ENCODE peak calls at places on chromosomes 4 and X, in nine cellular contexts. F, H, B, Y, Q, N, I, T and P are unnamed samples. For H3K4me1 and H3K36me3, the result is how much of the 10 kb centered on the place peaks cover.

GRCh38 chr4:86831262-86832090 is 17.7 kb downstream of the SLC10A6 start:
- DNase-seq in F (no peak), H (peak), B (peak), Y (no peak), Q (peak), N (no peak), I (no peak), T (no peak), P (peak)

GRCh38 chr4:142512161-142512560 is 333.9 kb downstream of the INPP4B start:
- DNase-seq in F (no peak), H (no peak), B (peak), Y (no peak), Q (peak), N (no peak), I (no peak), T (no peak), P (no peak)

GRCh38 chrX:31038585-31039326 is 33.1 kb downstream of the FTHL17 start:
- DNase-seq in F (peak), H (no peak), B (peak), Y (peak), Q (peak), N (peak), I (peak), T (peak), P (peak)

GRCh38 chrX:19840899-19841648 is 46.3 kb downstream of the SH3KBP1 start:
- DNase-seq in F (peak), H (no peak), B (no peak), Y (peak), Q (no peak), N (peak), I (peak), T (no peak), P (no peak)

GRCh38 chr4:143667461-143667860 is 33.0 kb downstream of the FREM3 start:
- DNase-seq in F (no peak), H (no peak), B (peak), Y (no peak), Q (no peak), N (no peak), I (peak), T (peak), P (no peak)

GRCh38 chrX:40109288-40110008 is 11.7 kb upstream of the BCOR start:
- DNase-seq in F (peak), H (no peak), B (peak), Y (peak), Q (no peak), N (peak), I (peak), T (peak), P (peak)

GRCh38 chr4:7367361-7367760 is 67.4 kb downstream of the PSAPL1 start:
- DNase-seq in F (no peak), H (no peak), B (no peak), Y (no peak), Q (no peak), N (no peak), I (no peak), T (no peak), P (no peak)

GRCh38 chrX:132375941-132376340 is 112.9 kb downstream of the MBNL3 start:
- DNase-seq in F (peak), H (no peak), B (peak), Y (peak), Q (peak), N (peak), I (peak), T (no peak), P (no peak)

GRCh38 chr4:79292008-79292407 is 33.9 kb downstream of the NAA11 start:
- DNase-seq in F (no peak), H (no peak), B (no peak), Y (no peak), Q (no peak), N (no peak), I (no peak), T (no peak), P (no peak)

GRCh38 chrX:9171841-9172240 is 137.9 kb upstream of the FAM9B start:
- DNase-seq in F (no peak), H (no peak), B (peak), Y (no peak), Q (peak), N (no peak), I (no peak), T (no peak), P (no peak)

GRCh38 chr4:72582853-72583252 is 13.8 kb upstream of the ADAMTS3 start:
- DNase-seq in F (no peak), H (no peak), B (no peak), Y (no peak), Q (no peak), N (no peak), I (no peak), T (no peak), P (no peak)

GRCh38 chrX:109830157-109830703 is 97.2 kb upstream of the ACSL4 start:
- DNase-seq in F (no peak), H (no peak), B (peak), Y (no peak), Q (no peak), N (no peak), I (no peak), T (no peak), P (no peak)
- TF ChIP-seq EZH2phosphoT487 in F (no peak), H (no peak), B (no peak), Y (no peak), Q (no peak), N (no peak), I (no peak), T (no peak), P (no peak)

GRCh38 chr4:3859571-3859970 is 93.4 kb downstream of the ADRA2C start:
- DNase-seq in F (no peak), H (no peak), B (no peak), Y (no peak), Q (no peak), N (no peak), I (no peak), T (no peak), P (no peak)
- H3K4me1 ChIP-seq in F (under half), H (under half), B (under half), Y (under half), Q (under half), N (under half), I (under half), T (under half), P (under half)

DNA sequence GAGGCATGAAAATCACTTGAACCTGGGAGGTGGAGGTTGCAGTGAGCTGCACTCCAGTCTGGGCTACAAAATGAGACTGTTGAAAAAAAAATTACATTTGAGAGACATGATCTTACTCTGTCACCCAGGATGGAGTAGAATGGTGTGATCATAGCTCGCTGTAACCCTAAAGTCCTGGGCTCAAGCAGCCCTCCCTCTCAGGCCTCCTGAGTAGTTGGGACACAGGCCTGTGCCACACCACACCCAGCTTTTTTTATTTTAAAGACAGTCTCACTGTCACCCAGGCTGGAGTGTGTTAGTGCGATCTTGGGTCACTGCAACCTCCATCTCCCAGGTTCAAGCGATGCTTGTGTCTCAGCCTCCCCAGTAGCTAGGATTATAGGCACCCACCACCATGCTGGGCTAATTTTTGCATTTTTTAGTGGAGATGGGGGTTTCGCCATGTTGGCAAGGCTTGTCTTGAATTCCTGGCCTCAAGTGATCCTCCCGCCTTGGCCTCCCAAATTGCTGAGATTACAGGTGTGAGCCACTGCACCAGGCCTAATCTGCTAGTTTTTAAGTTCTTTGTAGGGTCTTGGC is 6.1 kb downstream of the RPS3A start:
- DNase-seq in F (no peak), H (no peak), B (no peak), Y (no peak), Q (no peak), N (no peak), I (no peak), T (no peak), P (no peak)
- H3K36me3 ChIP-seq in F (under half), H (under half), B (half or more), Y (half or more), Q (half or more), N (half or more), I (under half), T (half or more), P (under half)

GRCh38 chrX:52576946-52577345 is 60.1 kb upstream of the XAGE1B start:
- DNase-seq in F (no peak), H (no peak), B (no peak), Y (no peak), Q (peak), N (peak), I (no peak), T (no peak), P (no peak)

GRCh38 chrX:52574416-52575275 is 57.8 kb upstream of the XAGE1B start:
- DNase-seq in F (peak), H (peak), B (peak), Y (peak), Q (peak), N (peak), I (peak), T (peak), P (peak)

GRCh38 chrX:52576474-52576873 is 59.6 kb upstream of the XAGE1B start:
- DNase-seq in F (no peak), H (no peak), B (no peak), Y (no peak), Q (no peak), N (no peak), I (no peak), T (no peak), P (no peak)

DNA sequence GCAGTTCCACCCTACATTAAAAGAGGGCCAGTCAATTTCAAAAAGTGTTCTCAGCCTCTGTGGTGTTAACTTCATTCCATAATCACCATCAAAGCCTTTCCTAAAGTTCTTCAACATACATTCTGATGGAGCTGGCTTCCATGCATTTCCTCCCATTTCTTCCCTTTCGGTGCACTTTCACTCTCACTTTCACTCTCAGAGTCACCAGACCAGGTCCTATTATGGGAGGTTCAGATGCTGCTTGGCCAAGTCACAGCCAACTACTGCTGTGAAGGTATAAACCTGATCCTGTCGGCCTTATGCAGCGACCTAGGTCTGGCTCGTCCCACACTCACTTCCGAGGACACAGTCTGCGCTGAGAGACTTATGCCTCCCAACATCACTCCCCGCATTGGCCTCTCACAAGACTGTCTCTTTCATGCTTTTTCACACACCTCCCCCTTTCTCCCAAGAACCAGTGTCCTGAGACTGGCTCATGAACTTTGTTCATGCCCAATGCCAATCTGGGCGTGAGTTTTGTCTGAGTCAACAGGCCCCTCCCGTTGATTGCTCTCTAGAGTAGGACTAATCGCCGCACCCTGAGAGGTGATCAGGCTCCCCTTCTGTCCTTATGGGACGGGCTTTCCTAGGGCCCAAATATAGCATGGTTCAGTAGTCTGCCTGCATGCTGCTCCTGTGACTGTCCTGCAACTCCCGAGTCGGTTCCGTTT is 60.8 kb upstream of the XAGE1B start:
- DNase-seq in F (no peak), H (no peak), B (no peak), Y (no peak), Q (no peak), N (no peak), I (no peak), T (no peak), P (no peak)
- TF ChIP-seq EZH2phosphoT487 in F (no peak), H (no peak), B (no peak), Y (no peak), Q (no peak), N (no peak), I (no peak), T (no peak), P (no peak)

GRCh38 chr4:107736037-107736436 is 16.0 kb upstream of the PAPSS1 start:
- DNase-seq in F (no peak), H (no peak), B (no peak), Y (no peak), Q (no peak), N (no peak), I (no peak), T (no peak), P (no peak)
- H3K4me1 ChIP-seq in F (under half), H (under half), B (under half), Y (under half), Q (under half), N (under half), I (under half), T (under half), P (under half)

GRCh38 chr4:108010167-108010566 is 20.5 kb downstream of the HADH start:
- DNase-seq in F (no peak), H (no peak), B (peak), Y (no peak), Q (peak), N (no peak), I (no peak), T (no peak), P (no peak)
- H3K36me3 ChIP-seq in F (under half), H (under half), B (under half), Y (half or more), Q (under half), N (under half), I (under half), T (under half), P (under half)

GRCh38 chrX:140526138-140526537 is 21.3 kb upstream of the SOX3 start:
- DNase-seq in F (no peak), H (no peak), B (peak), Y (no peak), Q (no peak), N (peak), I (peak), T (no peak), P (no peak)
- TF ChIP-seq EZH2phosphoT487 in F (no peak), H (no peak), B (no peak), Y (no peak), Q (no peak), N (no peak), I (no peak), T (no peak), P (no peak)

GRCh38 chr4:20354120-20354519 is 102.4 kb downstream of the SLIT2 start:
- DNase-seq in F (no peak), H (no peak), B (no peak), Y (no peak), Q (no peak), N (peak), I (peak), T (no peak), P (no peak)
- H3K4me1 ChIP-seq in F (under half), H (under half), B (under half), Y (under half), Q (under half), N (under half), I (under half), T (under half), P (under half)

GRCh38 chr4:83440899-83441298 is 14.7 kb downstream of the HELQ start:
- DNase-seq in F (no peak), H (no peak), B (no peak), Y (no peak), Q (no peak), N (no peak), I (no peak), T (no peak), P (no peak)
- H3K36me3 ChIP-seq in F (under half), H (under half), B (under half), Y (half or more), Q (under half), N (under half), I (under half), T (under half), P (under half)

GRCh38 chr4:23516719-23517118 is 373.1 kb downstream of the PPARGC1A start:
- DNase-seq in F (no peak), H (no peak), B (no peak), Y (no peak), Q (no peak), N (no peak), I (no peak), T (no peak), P (no peak)
- TF ChIP-seq EZH2phosphoT487 in F (no peak), H (no peak), B (no peak), Y (no peak), Q (no peak), N (no peak), I (no peak), T (no peak), P (no peak)